ENCODE peak calls at places on chromosome 9, in seven cellular contexts. Y is GM23248, G is pancreas, O is stomach, Q is psoas muscle, A is WERI-Rb-1, E is aorta. J is an unnamed sample.

GRCh38 chr9:89601856-89602562 is 2.8 kb upstream of the GADD45G start:
- DNase-seq in Y (no peak), G (no peak), O (no peak), Q (no peak), A (no peak), E (no peak), J (no peak)

GRCh38 chr9:96649620-96650323 is 5.3 kb downstream of the PRXL2C start:
- DNase-seq in Y (no peak), G (no peak), O (no peak), Q (no peak), A (no peak), E (no peak), J (no peak)

GRCh38 chr9:79812507-79813261 is 240.9 kb downstream of the TLE4 start:
- DNase-seq in Y (peak; percentile 18), G (no peak), O (no peak), Q (no peak), A (no peak), E (no peak), J (no peak)

GRCh38 chr9:135335691-135336181 is 143.8 kb upstream of the PPP1R26 start:
- DNase-seq in Y (no peak), G (no peak), O (peak; percentile 25), Q (no peak), A (no peak), E (no peak), J (no peak)

GRCh38 chr9:125544988-125545651 is 161.9 kb downstream of the MAPKAP1 start:
- DNase-seq in Y (peak; percentile 82), G (no peak), O (peak; percentile 86), Q (no peak), A (no peak), E (peak; percentile 82), J (no peak)

GRCh38 chr9:107874591-107875374 is 385.2 kb upstream of the KLF4 start:
- DNase-seq in Y (peak; percentile 74), G (no peak), O (no peak), Q (no peak), A (no peak), E (no peak), J (no peak)

GRCh38 chr9:136804509-136805206 is 3.1 kb upstream of the RABL6 start:
- DNase-seq in Y (no peak), G (peak; percentile 72), O (no peak), Q (no peak), A (peak; percentile 58), E (peak; percentile 65), J (no peak)

GRCh38 chr9:117825609-117826347 is 121.6 kb downstream of the TLR4 start:
- DNase-seq in Y (no peak), G (no peak), O (no peak), Q (no peak), A (no peak), E (no peak), J (peak; percentile 60)

GRCh38 chr9:134970198-134970597 is 52.5 kb upstream of the FCN1 start:
- DNase-seq in Y (no peak), G (no peak), O (no peak), Q (no peak), A (no peak), E (no peak), J (no peak)

GRCh38 chr9:78539904-78540303 is 243.0 kb downstream of the PSAT1 start:
- DNase-seq in Y (peak; percentile 68), G (no peak), O (no peak), Q (peak; percentile 64), A (no peak), E (no peak), J (no peak)

GRCh38 chr9:70113403-70114022 is 69.9 kb downstream of the MAMDC2 start:
- DNase-seq in Y (peak; percentile 80), G (no peak), O (peak; percentile 46), Q (peak; percentile 54), A (peak; percentile 78), E (peak; percentile 80), J (no peak)

GRCh38 chr9:68522954-68523353 is 17.7 kb downstream of the TMEM252 start:
- DNase-seq in Y (no peak), G (no peak), O (no peak), Q (no peak), A (no peak), E (no peak), J (no peak)

GRCh38 chr9:98639133-98639532 is 69.6 kb downstream of the GABBR2 start:
- DNase-seq in Y (no peak), G (no peak), O (no peak), Q (no peak), A (peak; percentile 42), E (no peak), J (no peak)

GRCh38 chr9:38715684-38716083 is 4.2 kb downstream of the FAM240B start:
- DNase-seq in Y (no peak), G (no peak), O (no peak), Q (no peak), A (no peak), E (no peak), J (no peak)

GRCh38 chr9:130805510-130806387 is 29.3 kb upstream of the ABL1 start:
- DNase-seq in Y (peak; percentile 27), G (no peak), O (no peak), Q (no peak), A (no peak), E (no peak), J (no peak)

GRCh38 chr9:92658611-92659010 is 11.3 kb downstream of the IPPK start:
- DNase-seq in Y (no peak), G (no peak), O (no peak), Q (no peak), A (no peak), E (peak; percentile 32), J (no peak)

GRCh38 chr9:131627326-131627845 is 82.1 kb downstream of the PRRT1B start:
- DNase-seq in Y (peak; percentile 50), G (no peak), O (no peak), Q (no peak), A (no peak), E (no peak), J (no peak)

GRCh38 chr9:88358743-88359142 is 29.5 kb upstream of the SPIN1 start:
- DNase-seq in Y (no peak), G (no peak), O (no peak), Q (no peak), A (no peak), E (no peak), J (no peak)
- H3K9me3 ChIP-seq in Y (no peaks in the 10 kb centered on the region), G (no peaks in the 10 kb centered on the region), O (peaks cover 9% of the 10 kb centered on the region), Q (no peaks in the 10 kb centered on the region), A (no peaks in the 10 kb centered on the region), E (peaks cover 4% of the 10 kb centered on the region), J (no peaks in the 10 kb centered on the region)

GRCh38 chr9:16013826-16014225 is 461.0 kb downstream of the CCDC171 start:
- DNase-seq in Y (no peak), G (no peak), O (no peak), Q (no peak), A (no peak), E (no peak), J (no peak)

GRCh38 chr9:16010221-16010620 is 457.4 kb downstream of the CCDC171 start:
- DNase-seq in Y (peak; percentile 71), G (no peak), O (no peak), Q (no peak), A (no peak), E (no peak), J (no peak)

GRCh38 chr9:16012621-16013020 is 459.8 kb downstream of the CCDC171 start:
- DNase-seq in Y (peak; percentile 76), G (no peak), O (no peak), Q (no peak), A (no peak), E (no peak), J (no peak)

DNA sequence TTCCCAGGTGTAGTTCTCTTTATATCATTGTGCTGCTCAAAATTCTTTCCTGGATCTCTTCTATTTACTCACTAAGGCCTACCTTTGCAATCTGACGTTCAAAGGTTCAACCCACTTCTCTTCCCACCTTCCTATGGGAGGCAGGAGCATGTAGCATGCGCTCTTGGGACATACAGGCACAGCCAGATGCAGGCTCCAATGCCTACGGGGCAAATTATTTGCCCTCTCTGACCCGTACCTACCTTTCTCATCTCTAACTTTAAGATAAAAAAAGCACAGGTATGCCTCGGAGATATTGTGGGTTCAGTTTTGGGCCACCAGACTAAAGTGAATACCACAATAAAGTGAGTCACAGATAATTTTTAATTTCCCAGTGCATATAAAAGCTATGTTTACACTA is 460.5 kb downstream of the CCDC171 start:
- DNase-seq in Y (no peak), G (no peak), O (no peak), Q (no peak), A (no peak), E (no peak), J (no peak)
- H3K9me3 ChIP-seq in Y (no peaks in the 10 kb centered on the region), G (no peaks in the 10 kb centered on the region), O (peaks cover 9% of the 10 kb centered on the region), Q (peaks cover 6% of the 10 kb centered on the region), A (no peaks in the 10 kb centered on the region), E (peaks cover 3% of the 10 kb centered on the region), J (peaks cover 6% of the 10 kb centered on the region)

GRCh38 chr9:137945581-137945980 is 68.0 kb downstream of the CACNA1B start:
- DNase-seq in Y (no peak), G (no peak), O (no peak), Q (no peak), A (no peak), E (no peak), J (no peak)
- H3K9me3 ChIP-seq in Y (no peaks in the 10 kb centered on the region), G (no peaks in the 10 kb centered on the region), O (peaks cover 24% of the 10 kb centered on the region), Q (no peaks in the 10 kb centered on the region), A (peaks cover 18% of the 10 kb centered on the region), E (peaks cover 3% of the 10 kb centered on the region), J (peaks cover 33% of the 10 kb centered on the region)

GRCh38 chr9:102728946-102729345 is 266.2 kb upstream of the CYLC2 start:
- DNase-seq in Y (no peak), G (no peak), O (no peak), Q (no peak), A (no peak), E (no peak), J (no peak)
- H3K9me3 ChIP-seq in Y (no peaks in the 10 kb centered on the region), G (no peaks in the 10 kb centered on the region), O (peaks cover 14% of the 10 kb centered on the region), Q (no peaks in the 10 kb centered on the region), A (no peaks in the 10 kb centered on the region), E (no peaks in the 10 kb centered on the region), J (no peaks in the 10 kb centered on the region)

GRCh38 chr9:1457460-1457859 is 407.3 kb downstream of the DMRT2 start:
- DNase-seq in Y (no peak), G (no peak), O (no peak), Q (no peak), A (no peak), E (no peak), J (no peak)

GRCh38 chr9:1456301-1456999 is 406.3 kb downstream of the DMRT2 start:
- DNase-seq in Y (no peak), G (no peak), O (no peak), Q (no peak), A (no peak), E (no peak), J (no peak)

GRCh38 chr9:1454211-1454979 is 404.2 kb downstream of the DMRT2 start:
- DNase-seq in Y (no peak), G (no peak), O (no peak), Q (no peak), A (no peak), E (no peak), J (no peak)

GRCh38 chr9:1454980-1455367 is 404.8 kb downstream of the DMRT2 start:
- DNase-seq in Y (peak; percentile 2), G (no peak), O (no peak), Q (no peak), A (no peak), E (no peak), J (no peak)

DNA sequence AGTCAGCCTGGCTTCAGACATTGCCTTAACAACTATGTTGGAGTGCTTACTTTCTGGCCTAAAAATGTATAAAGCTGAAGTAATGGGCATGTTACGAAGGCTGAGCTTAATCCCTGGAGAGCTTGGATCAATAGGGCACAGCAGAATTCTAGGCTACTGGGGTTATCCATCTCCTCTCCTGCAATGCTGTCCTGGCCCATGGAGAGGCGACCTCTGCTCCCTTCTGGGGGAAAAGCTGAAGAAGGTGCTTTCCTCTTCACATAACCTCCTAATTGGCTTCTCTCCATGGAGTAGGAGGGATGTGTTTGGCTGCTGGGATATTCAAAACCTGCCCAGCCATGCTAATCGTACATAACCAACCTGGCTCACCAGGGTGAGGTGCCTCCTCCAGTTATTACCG is 403.5 kb downstream of the DMRT2 start:
- DNase-seq in Y (no peak), G (no peak), O (no peak), Q (no peak), A (no peak), E (no peak), J (no peak)
- H3K9me3 ChIP-seq in Y (no peaks in the 10 kb centered on the region), G (no peaks in the 10 kb centered on the region), O (no peaks in the 10 kb centered on the region), Q (no peaks in the 10 kb centered on the region), A (no peaks in the 10 kb centered on the region), E (peaks cover 1% of the 10 kb centered on the region), J (no peaks in the 10 kb centered on the region)